ENCODE peak calls at places on chromosomes 3 and 15, in eight cellular contexts. U is HuH-7.5; A is activated CD8-positive, alpha-beta memory T cell treated with anti-CD3 and anti-CD28 coated beads for 48 hours; J is BE2C; N is NCI-H1417; Y is MCF 10A; F is stimulated activated CD4-positive, alpha-beta T cell treated with anti-CD3 and anti-CD28 coated beads, Interleukin-1b, Interleukin-23, amount 100 ng/mL, for 4 hours; E is activated CD4-positive, alpha-beta T cell treated with anti-CD3 and anti-CD28 coated beads, Interleukin-2, amount 50 U/mL, for 1 hour. X is an unnamed sample.

GRCh38 chr3:45095916-45096526 is 50.2 kb downstream of the CDCP1 start:
- DNase-seq in U (no peak), A (no peak), J (peak), N (no peak), Y (no peak), F (no peak), E (no peak), X (no peak)

GRCh38 chr3:13008114-13008995 is 64.9 kb downstream of the IQSEC1 start:
- DNase-seq in U (no peak), A (no peak), J (no peak), N (no peak), Y (no peak), F (no peak), E (no peak), X (no peak)

GRCh38 chr3:44661189-44661588 is 12.7 kb downstream of the ZNF35 start:
- DNase-seq in U (peak), A (no peak), J (no peak), N (no peak), Y (no peak), F (no peak), E (no peak), X (no peak)

GRCh38 chr3:185629554-185630181 is 43.6 kb downstream of the SENP2 start:
- DNase-seq in U (no peak), A (no peak), J (no peak), N (no peak), Y (no peak), F (no peak), E (no peak), X (no peak)

GRCh38 chr15:45133561-45133920 is 3.7 kb downstream of the DUOX1 start:
- DNase-seq in U (no peak), A (no peak), J (peak), N (no peak), Y (no peak), F (no peak), E (no peak), X (peak)

GRCh38 chr15:68417897-68418296 is 14.1 kb downstream of the ITGA11 start:
- DNase-seq in U (no peak), A (no peak), J (no peak), N (no peak), Y (no peak), F (no peak), E (no peak), X (no peak)

GRCh38 chr3:183085634-183086390 is 13.5 kb downstream of the MCCC1 start:
- DNase-seq in U (no peak), A (no peak), J (peak), N (peak), Y (peak), F (no peak), E (peak), X (peak)

GRCh38 chr3:37991109-37991508 is 523 bp downstream of the VILL start:
- DNase-seq in U (no peak), A (no peak), J (no peak), N (no peak), Y (no peak), F (no peak), E (no peak), X (no peak)

GRCh38 chr3:42292009-42292408 is 26.0 kb upstream of the CCK start:
- DNase-seq in U (no peak), A (no peak), J (no peak), N (peak), Y (no peak), F (no peak), E (no peak), X (no peak)

GRCh38 chr15:95095250-95095649 is 863.9 kb downstream of the MCTP2 start:
- DNase-seq in U (no peak), A (no peak), J (no peak), N (no peak), Y (no peak), F (no peak), E (no peak), X (no peak)

GRCh38 chr3:184096811-184097378 is at the start of gene HTR3E:
- DNase-seq in U (no peak), A (no peak), J (no peak), N (no peak), Y (no peak), F (no peak), E (no peak), X (no peak)

GRCh38 chr3:78368576-78369345 is 1328.9 kb downstream of the ROBO2 start:
- DNase-seq in U (no peak), A (no peak), J (no peak), N (peak), Y (peak), F (no peak), E (no peak), X (no peak)

GRCh38 chr3:169091196-169091595 is 572.3 kb downstream of the MECOM start:
- DNase-seq in U (no peak), A (no peak), J (no peak), N (no peak), Y (peak), F (no peak), E (no peak), X (no peak)

GRCh38 chr3:129722527-129722926 is 116.1 kb upstream of the PLXND1 start:
- DNase-seq in U (no peak), A (no peak), J (no peak), N (no peak), Y (no peak), F (no peak), E (no peak), X (no peak)

GRCh38 chr3:139312416-139312815 is 31.4 kb upstream of the MRPS22 start:
- DNase-seq in U (no peak), A (no peak), J (no peak), N (no peak), Y (no peak), F (no peak), E (no peak), X (no peak)

GRCh38 chr3:156983559-156983958 is 157.4 kb downstream of the LEKR1 start:
- DNase-seq in U (no peak), A (no peak), J (no peak), N (no peak), Y (no peak), F (no peak), E (no peak), X (no peak)